ENCODE peak calls at places on chromosomes 1 and 21, in four cellular contexts. One of them, this sample, is unnamed.

GRCh38 chr1:231161711-231162299 is at the start of gene TRIM67:
- DNase-seq in activated CD8-positive, alpha-beta T cell treated with anti-CD3 and anti-CD28 coated beads for 36 hours: no peak
- DNase-seq in CD4-positive, alpha-beta T cell: no peak
- DNase-seq in esophagus squamous epithelium: no peak
- DNase-seq in this sample: no peak

GRCh38 chr1:18541046-18541795 is 60.5 kb downstream of the KLHDC7A start:
- DNase-seq in CD4-positive, alpha-beta T cell: no peak
- DNase-seq in activated CD8-positive, alpha-beta T cell treated with anti-CD3 and anti-CD28 coated beads for 36 hours: no peak
- DNase-seq in esophagus squamous epithelium: no peak
- DNase-seq in this sample: no peak

GRCh38 chr1:41672641-41673313 is 188.3 kb upstream of the EDN2 start:
- DNase-seq in esophagus squamous epithelium: no peak
- DNase-seq in CD4-positive, alpha-beta T cell: no peak
- DNase-seq in activated CD8-positive, alpha-beta T cell treated with anti-CD3 and anti-CD28 coated beads for 36 hours: no peak
- DNase-seq in this sample: no peak

GRCh38 chr1:53442297-53442696 is 16.9 kb upstream of the DMRTB1 start:
- DNase-seq in activated CD8-positive, alpha-beta T cell treated with anti-CD3 and anti-CD28 coated beads for 36 hours: peak
- DNase-seq in esophagus squamous epithelium: no peak
- DNase-seq in CD4-positive, alpha-beta T cell: no peak
- DNase-seq in this sample: no peak

GRCh38 chr21:41783476-41784150 is 16.8 kb upstream of the RIPK4 start:
- DNase-seq in CD4-positive, alpha-beta T cell: no peak
- DNase-seq in esophagus squamous epithelium: no peak
- DNase-seq in activated CD8-positive, alpha-beta T cell treated with anti-CD3 and anti-CD28 coated beads for 36 hours: peak
- DNase-seq in this sample: no peak

GRCh38 chr1:84763912-84764675 is 73.8 kb upstream of the SSX2IP start:
- DNase-seq in CD4-positive, alpha-beta T cell: no peak
- DNase-seq in activated CD8-positive, alpha-beta T cell treated with anti-CD3 and anti-CD28 coated beads for 36 hours: no peak
- DNase-seq in esophagus squamous epithelium: no peak
- DNase-seq in this sample: no peak

GRCh38 chr1:20958430-20958829 is 171.3 kb upstream of the HP1BP3 start:
- DNase-seq in esophagus squamous epithelium: no peak
- DNase-seq in activated CD8-positive, alpha-beta T cell treated with anti-CD3 and anti-CD28 coated beads for 36 hours: no peak
- DNase-seq in CD4-positive, alpha-beta T cell: no peak
- DNase-seq in this sample: no peak

GRCh38 chr1:112026018-112026417 is 36.5 kb upstream of the KCND3 start:
- DNase-seq in activated CD8-positive, alpha-beta T cell treated with anti-CD3 and anti-CD28 coated beads for 36 hours: no peak
- DNase-seq in esophagus squamous epithelium: no peak
- DNase-seq in CD4-positive, alpha-beta T cell: no peak
- DNase-seq in this sample: no peak

GRCh38 chr1:54851406-54851805 is 35.6 kb downstream of the DHCR24 start:
- DNase-seq in esophagus squamous epithelium: no peak
- DNase-seq in activated CD8-positive, alpha-beta T cell treated with anti-CD3 and anti-CD28 coated beads for 36 hours: no peak
- DNase-seq in CD4-positive, alpha-beta T cell: no peak
- DNase-seq in this sample: no peak

GRCh38 chr1:13700521-13701273 is 709 bp downstream of the PRDM2 start:
- DNase-seq in CD4-positive, alpha-beta T cell: peak
- DNase-seq in activated CD8-positive, alpha-beta T cell treated with anti-CD3 and anti-CD28 coated beads for 36 hours: peak
- DNase-seq in esophagus squamous epithelium: no peak
- DNase-seq in this sample: peak

GRCh38 chr1:112388436-112388835 is 7.6 kb upstream of the CTTNBP2NL start:
- DNase-seq in esophagus squamous epithelium: no peak
- DNase-seq in activated CD8-positive, alpha-beta T cell treated with anti-CD3 and anti-CD28 coated beads for 36 hours: no peak
- DNase-seq in CD4-positive, alpha-beta T cell: no peak
- DNase-seq in this sample: no peak

GRCh38 chr1:151934048-151934493 is 24.8 kb upstream of the THEM4 start:
- DNase-seq in activated CD8-positive, alpha-beta T cell treated with anti-CD3 and anti-CD28 coated beads for 36 hours: peak
- DNase-seq in CD4-positive, alpha-beta T cell: peak
- DNase-seq in esophagus squamous epithelium: no peak
- DNase-seq in this sample: peak

GRCh38 chr1:29504266-29504665 is 267.9 kb downstream of the PTPRU start:
- DNase-seq in activated CD8-positive, alpha-beta T cell treated with anti-CD3 and anti-CD28 coated beads for 36 hours: no peak
- DNase-seq in CD4-positive, alpha-beta T cell: no peak
- DNase-seq in esophagus squamous epithelium: no peak
- DNase-seq in this sample: no peak

GRCh38 chr1:100868364-100868995 is 26.2 kb downstream of the EXTL2 start:
- DNase-seq in esophagus squamous epithelium: no peak
- DNase-seq in activated CD8-positive, alpha-beta T cell treated with anti-CD3 and anti-CD28 coated beads for 36 hours: no peak
- DNase-seq in CD4-positive, alpha-beta T cell: no peak
- DNase-seq in this sample: no peak

GRCh38 chr1:228396770-228397453 is 9.7 kb downstream of the TRIM11 start:
- DNase-seq in esophagus squamous epithelium: no peak
- DNase-seq in activated CD8-positive, alpha-beta T cell treated with anti-CD3 and anti-CD28 coated beads for 36 hours: no peak
- DNase-seq in CD4-positive, alpha-beta T cell: no peak
- DNase-seq in this sample: no peak

GRCh38 chr1:40939320-40940059 is 40.0 kb upstream of the CTPS1 start:
- DNase-seq in esophagus squamous epithelium: no peak
- DNase-seq in activated CD8-positive, alpha-beta T cell treated with anti-CD3 and anti-CD28 coated beads for 36 hours: no peak
- DNase-seq in CD4-positive, alpha-beta T cell: no peak
- DNase-seq in this sample: no peak

GRCh38 chr1:228360533-228361313 is 45.9 kb downstream of the TRIM11 start:
- DNase-seq in esophagus squamous epithelium: no peak
- DNase-seq in CD4-positive, alpha-beta T cell: no peak
- DNase-seq in activated CD8-positive, alpha-beta T cell treated with anti-CD3 and anti-CD28 coated beads for 36 hours: no peak
- DNase-seq in this sample: no peak

GRCh38 chr1:231272880-231273279 is 31.9 kb downstream of the GNPAT start:
- DNase-seq in esophagus squamous epithelium: no peak
- DNase-seq in CD4-positive, alpha-beta T cell: peak
- DNase-seq in activated CD8-positive, alpha-beta T cell treated with anti-CD3 and anti-CD28 coated beads for 36 hours: peak
- DNase-seq in this sample: no peak

GRCh38 chr1:115238336-115239147 is 99.5 kb downstream of the NGF start:
- DNase-seq in activated CD8-positive, alpha-beta T cell treated with anti-CD3 and anti-CD28 coated beads for 36 hours: no peak
- DNase-seq in esophagus squamous epithelium: no peak
- DNase-seq in CD4-positive, alpha-beta T cell: no peak
- DNase-seq in this sample: no peak

GRCh38 chr1:69271569-69271968 is 296.2 kb upstream of the LRRC7 start:
- DNase-seq in esophagus squamous epithelium: no peak
- DNase-seq in CD4-positive, alpha-beta T cell: no peak
- DNase-seq in activated CD8-positive, alpha-beta T cell treated with anti-CD3 and anti-CD28 coated beads for 36 hours: no peak
- DNase-seq in this sample: no peak

GRCh38 chr1:113185463-113186104 is 112.6 kb downstream of the LRIG2 start:
- DNase-seq in activated CD8-positive, alpha-beta T cell treated with anti-CD3 and anti-CD28 coated beads for 36 hours: no peak
- DNase-seq in CD4-positive, alpha-beta T cell: no peak
- DNase-seq in esophagus squamous epithelium: no peak
- DNase-seq in this sample: no peak

DNA sequence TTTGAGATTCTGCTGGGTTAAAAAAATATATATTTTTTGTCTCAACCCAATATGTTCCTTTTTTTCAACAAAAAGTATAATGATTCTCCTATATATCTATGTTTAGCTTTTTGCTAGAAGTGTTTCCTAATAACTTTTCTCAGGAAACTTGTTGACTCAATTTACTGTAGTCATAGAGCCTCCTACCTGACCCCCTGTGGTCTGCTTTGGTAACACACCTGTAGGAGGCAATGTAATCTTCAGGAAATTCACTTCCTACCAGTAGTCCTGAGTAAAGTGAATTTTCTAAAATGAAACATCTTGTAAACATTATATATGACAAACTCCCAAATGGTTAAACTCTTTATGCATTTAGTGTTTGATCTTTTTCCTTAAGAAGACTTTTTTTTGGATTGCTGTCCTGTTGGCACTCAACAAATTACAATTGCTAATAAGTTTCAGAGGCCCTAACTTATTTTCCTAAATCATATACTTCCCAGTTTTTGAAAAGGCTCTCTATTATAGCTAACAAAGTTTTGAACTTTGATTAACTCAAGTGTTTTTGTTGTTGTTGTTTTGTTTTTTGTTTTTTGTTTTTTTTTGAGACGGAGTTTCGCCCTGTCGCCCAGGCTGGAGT is 118.3 kb downstream of the OLFML2B start:
- DNase-seq in CD4-positive, alpha-beta T cell: peak
- DNase-seq in esophagus squamous epithelium: no peak
- DNase-seq in activated CD8-positive, alpha-beta T cell treated with anti-CD3 and anti-CD28 coated beads for 36 hours: peak
- DNase-seq in this sample: peak
- TF ChIP-seq CTCF in CD4-positive, alpha-beta T cell: peak
- TF ChIP-seq CTCF in esophagus squamous epithelium: peak
- TF ChIP-seq CTCF in activated CD8-positive, alpha-beta T cell treated with anti-CD3 and anti-CD28 coated beads for 36 hours: peak
- TF ChIP-seq CTCF in this sample: peak

GRCh38 chr1:234608720-234609527 is 1.1 kb downstream of the IRF2BP2 start:
- DNase-seq in esophagus squamous epithelium: no peak
- DNase-seq in CD4-positive, alpha-beta T cell: peak
- DNase-seq in activated CD8-positive, alpha-beta T cell treated with anti-CD3 and anti-CD28 coated beads for 36 hours: peak
- DNase-seq in this sample: peak
- TF ChIP-seq CTCF in esophagus squamous epithelium: no peak
- TF ChIP-seq CTCF in CD4-positive, alpha-beta T cell: no peak
- TF ChIP-seq CTCF in activated CD8-positive, alpha-beta T cell treated with anti-CD3 and anti-CD28 coated beads for 36 hours: no peak
- TF ChIP-seq CTCF in this sample: peak

DNA sequence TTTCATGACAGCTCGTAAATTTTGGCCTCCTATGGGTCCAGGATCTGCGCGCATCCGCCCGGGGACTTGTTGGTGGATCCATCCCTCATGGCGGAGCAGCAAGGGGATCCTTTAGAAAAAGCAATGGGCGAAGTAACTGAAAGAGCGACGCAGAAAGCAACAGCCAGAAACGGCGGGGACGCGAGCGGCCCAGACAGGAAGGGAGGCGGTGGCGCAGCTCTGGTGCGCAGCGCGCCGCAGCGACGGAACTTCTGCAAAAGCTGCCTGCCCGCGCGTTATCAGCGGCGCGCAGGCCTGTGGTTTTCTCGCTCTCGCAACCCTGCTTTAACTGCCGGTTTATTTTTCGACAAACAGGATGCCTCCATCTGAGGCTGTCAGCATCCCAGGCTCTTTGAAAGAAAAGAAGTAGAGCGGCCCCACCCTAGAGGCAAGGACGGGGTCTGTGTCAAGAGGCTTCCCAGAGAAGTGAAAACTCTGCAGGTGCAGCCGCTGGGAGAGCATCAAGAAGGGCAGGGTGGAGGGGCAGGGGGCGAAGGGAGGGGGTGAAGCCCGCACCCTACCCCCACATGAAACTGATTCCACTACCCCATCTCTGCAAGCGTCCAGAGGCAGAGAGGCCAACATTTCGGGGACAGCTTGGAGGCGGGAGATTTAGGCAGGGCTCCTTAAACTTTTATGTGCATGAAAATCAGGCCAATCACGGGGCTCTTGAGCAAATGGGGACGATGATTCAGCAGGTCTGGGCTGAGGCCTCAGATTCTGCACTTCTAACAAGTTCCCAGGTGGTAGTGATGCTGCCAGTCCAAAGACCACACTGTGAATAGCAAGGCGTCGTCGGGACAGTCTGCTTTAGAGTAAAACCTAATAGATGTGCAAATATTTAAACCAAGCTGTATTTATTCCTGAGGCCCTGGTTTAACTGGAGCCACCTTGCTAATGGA is 22.2 kb downstream of the RUNX1 start:
- DNase-seq in CD4-positive, alpha-beta T cell: peak
- DNase-seq in esophagus squamous epithelium: no peak
- DNase-seq in activated CD8-positive, alpha-beta T cell treated with anti-CD3 and anti-CD28 coated beads for 36 hours: peak
- DNase-seq in this sample: peak
- TF ChIP-seq CTCF in CD4-positive, alpha-beta T cell: no peak
- TF ChIP-seq CTCF in esophagus squamous epithelium: no peak
- TF ChIP-seq CTCF in activated CD8-positive, alpha-beta T cell treated with anti-CD3 and anti-CD28 coated beads for 36 hours: no peak
- TF ChIP-seq CTCF in this sample: no peak

GRCh38 chr1:222712253-222713090 is at the start of the genes AIDA and BROX:
- DNase-seq in activated CD8-positive, alpha-beta T cell treated with anti-CD3 and anti-CD28 coated beads for 36 hours: peak
- DNase-seq in CD4-positive, alpha-beta T cell: peak
- DNase-seq in esophagus squamous epithelium: peak
- DNase-seq in this sample: peak

GRCh38 chr1:222711319-222712252 is 705 bp downstream of the AIDA start:
- DNase-seq in esophagus squamous epithelium: peak
- DNase-seq in activated CD8-positive, alpha-beta T cell treated with anti-CD3 and anti-CD28 coated beads for 36 hours: peak
- DNase-seq in CD4-positive, alpha-beta T cell: peak
- DNase-seq in this sample: peak

GRCh38 chr1:222709700-222710153 is 2.6 kb downstream of the AIDA start:
- DNase-seq in CD4-positive, alpha-beta T cell: no peak
- DNase-seq in esophagus squamous epithelium: no peak
- DNase-seq in activated CD8-positive, alpha-beta T cell treated with anti-CD3 and anti-CD28 coated beads for 36 hours: no peak
- DNase-seq in this sample: no peak

GRCh38 chr1:222716393-222716792 is 4.0 kb downstream of the BROX start:
- DNase-seq in esophagus squamous epithelium: no peak
- DNase-seq in CD4-positive, alpha-beta T cell: no peak
- DNase-seq in activated CD8-positive, alpha-beta T cell treated with anti-CD3 and anti-CD28 coated beads for 36 hours: no peak
- DNase-seq in this sample: no peak

DNA sequence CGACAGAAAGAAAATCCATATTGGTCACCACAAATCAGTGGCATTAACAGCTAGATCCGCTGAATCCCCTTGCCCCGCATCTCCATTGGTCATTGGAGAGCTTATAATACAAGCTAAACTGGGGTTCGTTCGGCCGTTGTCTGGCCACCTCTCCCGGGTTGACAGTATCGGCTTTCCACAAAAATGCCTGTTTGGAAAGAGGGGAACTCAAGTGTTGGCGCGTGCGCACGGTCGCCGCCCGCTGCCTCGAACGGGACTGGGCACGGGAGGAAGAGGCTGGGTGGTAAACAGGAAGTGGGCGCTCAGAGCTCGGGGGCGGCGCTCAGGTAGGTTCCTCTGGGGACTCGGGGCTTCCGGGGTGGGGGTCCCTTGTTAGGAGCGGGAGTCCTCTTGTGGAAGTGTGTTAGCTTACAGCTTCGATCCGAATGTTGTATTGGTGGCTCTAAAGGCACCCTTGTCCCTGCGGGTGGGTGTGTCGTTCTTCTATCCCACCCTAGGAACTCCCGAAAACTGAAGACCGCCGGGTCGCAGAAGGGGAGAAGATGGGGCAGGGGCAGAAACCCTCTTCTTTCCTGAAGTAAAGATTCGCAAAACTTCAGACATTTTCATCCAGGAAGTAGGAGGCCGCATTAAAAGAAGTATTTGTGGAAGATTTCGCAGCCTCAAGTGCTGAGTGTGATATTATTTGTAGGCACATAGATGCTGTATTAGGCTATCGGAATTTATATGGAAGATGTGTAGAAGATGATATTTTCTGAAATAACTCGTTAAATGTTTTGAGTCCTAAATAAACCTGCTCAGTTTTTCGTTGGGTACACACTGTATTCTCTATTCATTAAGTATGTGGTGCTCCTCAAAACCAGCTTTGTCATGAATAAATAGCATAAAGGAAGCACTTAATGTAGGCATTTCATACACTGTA is 988 bp downstream of the BROX start:
- DNase-seq in CD4-positive, alpha-beta T cell: peak
- DNase-seq in activated CD8-positive, alpha-beta T cell treated with anti-CD3 and anti-CD28 coated beads for 36 hours: peak
- DNase-seq in esophagus squamous epithelium: peak
- DNase-seq in this sample: peak
- TF ChIP-seq CTCF in CD4-positive, alpha-beta T cell: peak
- TF ChIP-seq CTCF in activated CD8-positive, alpha-beta T cell treated with anti-CD3 and anti-CD28 coated beads for 36 hours: no peak
- TF ChIP-seq CTCF in esophagus squamous epithelium: no peak
- TF ChIP-seq CTCF in this sample: no peak

GRCh38 chr1:210027994-210028393 is 90.0 kb downstream of the SYT14 start:
- DNase-seq in activated CD8-positive, alpha-beta T cell treated with anti-CD3 and anti-CD28 coated beads for 36 hours: no peak
- DNase-seq in CD4-positive, alpha-beta T cell: no peak
- DNase-seq in esophagus squamous epithelium: no peak
- DNase-seq in this sample: no peak

GRCh38 chr1:210025870-210026269 is 87.9 kb downstream of the SYT14 start:
- DNase-seq in CD4-positive, alpha-beta T cell: no peak
- DNase-seq in activated CD8-positive, alpha-beta T cell treated with anti-CD3 and anti-CD28 coated beads for 36 hours: no peak
- DNase-seq in esophagus squamous epithelium: no peak
- DNase-seq in this sample: no peak

DNA sequence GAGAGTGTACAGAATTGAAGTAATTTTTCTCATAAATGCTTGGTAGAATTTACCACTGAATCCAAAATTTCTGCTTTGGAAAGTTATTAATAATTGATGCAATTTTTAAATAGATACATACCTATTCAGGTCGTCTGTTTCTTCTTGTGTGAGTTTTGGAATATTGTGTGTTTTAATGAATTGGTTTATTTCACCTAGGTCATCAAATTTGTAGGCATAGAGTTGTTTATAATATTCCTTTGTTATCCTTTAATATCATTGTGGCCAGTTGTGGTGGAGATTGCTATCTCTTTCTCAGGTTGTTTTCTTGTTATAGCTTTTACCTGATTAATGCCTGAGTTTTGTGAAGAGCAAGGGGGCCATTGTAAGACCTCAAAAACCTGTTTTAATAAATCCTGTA is 93.5 kb downstream of the SYT14 start:
- DNase-seq in activated CD8-positive, alpha-beta T cell treated with anti-CD3 and anti-CD28 coated beads for 36 hours: no peak
- DNase-seq in esophagus squamous epithelium: no peak
- DNase-seq in CD4-positive, alpha-beta T cell: no peak
- DNase-seq in this sample: no peak
- TF ChIP-seq CTCF in activated CD8-positive, alpha-beta T cell treated with anti-CD3 and anti-CD28 coated beads for 36 hours: no peak
- TF ChIP-seq CTCF in esophagus squamous epithelium: no peak
- TF ChIP-seq CTCF in CD4-positive, alpha-beta T cell: no peak
- TF ChIP-seq CTCF in this sample: no peak